ENCODE peak calls at places on chromosomes 1 and 21, in eight cellular contexts. One of them, this sample, is unnamed.

GRCh38 chr1:63704443-63704842 is 69.4 kb upstream of the ROR1 start:
- DNase-seq in IMR-90: peak
- DNase-seq in ovary: no peak
- DNase-seq in fibroblast of mammary gland: no peak
- DNase-seq in neural progenitor cell: no peak
- DNase-seq in transverse colon: no peak
- DNase-seq in HFF-Myc: no peak
- DNase-seq in A549: peak
- DNase-seq in this sample: no peak

GRCh38 chr1:100869996-100870395 is 24.6 kb downstream of the EXTL2 start:
- DNase-seq in IMR-90: no peak
- DNase-seq in transverse colon: no peak
- DNase-seq in neural progenitor cell: no peak
- DNase-seq in ovary: no peak
- DNase-seq in HFF-Myc: no peak
- DNase-seq in fibroblast of mammary gland: no peak
- DNase-seq in A549: no peak
- DNase-seq in this sample: peak

GRCh38 chr1:234602334-234603220 is 7.4 kb downstream of the IRF2BP2 start:
- DNase-seq in transverse colon: peak
- DNase-seq in HFF-Myc: peak
- DNase-seq in IMR-90: peak
- DNase-seq in neural progenitor cell: no peak
- DNase-seq in ovary: no peak
- DNase-seq in A549: peak
- DNase-seq in fibroblast of mammary gland: peak
- DNase-seq in this sample: peak

GRCh38 chr1:100670083-100670482 is 49.5 kb upstream of the VCAM1 start:
- DNase-seq in IMR-90: peak
- DNase-seq in transverse colon: no peak
- DNase-seq in A549: no peak
- DNase-seq in ovary: no peak
- DNase-seq in neural progenitor cell: no peak
- DNase-seq in HFF-Myc: no peak
- DNase-seq in fibroblast of mammary gland: no peak
- DNase-seq in this sample: no peak

GRCh38 chr21:32329776-32330175 is 31.1 kb downstream of the MRAP start:
- DNase-seq in transverse colon: no peak
- DNase-seq in fibroblast of mammary gland: peak
- DNase-seq in ovary: no peak
- DNase-seq in neural progenitor cell: no peak
- DNase-seq in IMR-90: peak
- DNase-seq in HFF-Myc: no peak
- DNase-seq in A549: no peak
- DNase-seq in this sample: no peak

GRCh38 chr1:207824691-207825090 is 72.8 kb downstream of the CD46 start:
- DNase-seq in neural progenitor cell: no peak
- DNase-seq in transverse colon: no peak
- DNase-seq in HFF-Myc: no peak
- DNase-seq in ovary: no peak
- DNase-seq in A549: no peak
- DNase-seq in IMR-90: no peak
- DNase-seq in fibroblast of mammary gland: peak
- DNase-seq in this sample: peak

GRCh38 chr1:21322681-21323016 is 32.4 kb upstream of the ECE1 start:
- DNase-seq in HFF-Myc: no peak
- DNase-seq in IMR-90: no peak
- DNase-seq in transverse colon: no peak
- DNase-seq in fibroblast of mammary gland: no peak
- DNase-seq in neural progenitor cell: no peak
- DNase-seq in A549: no peak
- DNase-seq in ovary: no peak
- DNase-seq in this sample: no peak

GRCh38 chr1:24138481-24139158 is 4.3 kb downstream of the IL22RA1 start:
- DNase-seq in IMR-90: no peak
- DNase-seq in ovary: no peak
- DNase-seq in fibroblast of mammary gland: no peak
- DNase-seq in transverse colon: no peak
- DNase-seq in neural progenitor cell: no peak
- DNase-seq in HFF-Myc: no peak
- DNase-seq in A549: no peak
- DNase-seq in this sample: no peak

GRCh38 chr1:27392778-27393635 is 585 bp downstream of the GPR3 start:
- DNase-seq in ovary: no peak
- DNase-seq in HFF-Myc: no peak
- DNase-seq in fibroblast of mammary gland: no peak
- DNase-seq in transverse colon: no peak
- DNase-seq in IMR-90: no peak
- DNase-seq in neural progenitor cell: peak
- DNase-seq in A549: peak
- DNase-seq in this sample: no peak

GRCh38 chr1:32351077-32351858 is 11.0 kb downstream of the FAM229A start:
- DNase-seq in ovary: peak
- DNase-seq in IMR-90: peak
- DNase-seq in A549: peak
- DNase-seq in HFF-Myc: peak
- DNase-seq in transverse colon: peak
- DNase-seq in neural progenitor cell: peak
- DNase-seq in fibroblast of mammary gland: peak
- DNase-seq in this sample: peak

GRCh38 chr1:16727190-16728111 is 12.9 kb upstream of the RNU1-4 start:
- DNase-seq in fibroblast of mammary gland: peak
- DNase-seq in transverse colon: peak
- DNase-seq in neural progenitor cell: peak
- DNase-seq in IMR-90: peak
- DNase-seq in HFF-Myc: peak
- DNase-seq in A549: peak
- DNase-seq in ovary: no peak
- DNase-seq in this sample: peak

GRCh38 chr1:37240897-37241296 is 206.6 kb upstream of the GRIK3 start:
- DNase-seq in transverse colon: no peak
- DNase-seq in IMR-90: no peak
- DNase-seq in fibroblast of mammary gland: no peak
- DNase-seq in HFF-Myc: no peak
- DNase-seq in A549: no peak
- DNase-seq in neural progenitor cell: peak
- DNase-seq in ovary: no peak
- DNase-seq in this sample: no peak

GRCh38 chr21:30351534-30351933 is 3.1 kb upstream of the KRTAP23-1 start:
- DNase-seq in neural progenitor cell: no peak
- DNase-seq in A549: no peak
- DNase-seq in ovary: no peak
- DNase-seq in fibroblast of mammary gland: no peak
- DNase-seq in IMR-90: no peak
- DNase-seq in transverse colon: no peak
- DNase-seq in HFF-Myc: no peak
- DNase-seq in this sample: no peak

GRCh38 chr1:156241311-156241811 is 623 bp upstream of the BGLAP start:
- DNase-seq in HFF-Myc: no peak
- DNase-seq in IMR-90: peak
- DNase-seq in ovary: no peak
- DNase-seq in neural progenitor cell: no peak
- DNase-seq in transverse colon: no peak
- DNase-seq in A549: no peak
- DNase-seq in fibroblast of mammary gland: peak
- DNase-seq in this sample: no peak

DNA sequence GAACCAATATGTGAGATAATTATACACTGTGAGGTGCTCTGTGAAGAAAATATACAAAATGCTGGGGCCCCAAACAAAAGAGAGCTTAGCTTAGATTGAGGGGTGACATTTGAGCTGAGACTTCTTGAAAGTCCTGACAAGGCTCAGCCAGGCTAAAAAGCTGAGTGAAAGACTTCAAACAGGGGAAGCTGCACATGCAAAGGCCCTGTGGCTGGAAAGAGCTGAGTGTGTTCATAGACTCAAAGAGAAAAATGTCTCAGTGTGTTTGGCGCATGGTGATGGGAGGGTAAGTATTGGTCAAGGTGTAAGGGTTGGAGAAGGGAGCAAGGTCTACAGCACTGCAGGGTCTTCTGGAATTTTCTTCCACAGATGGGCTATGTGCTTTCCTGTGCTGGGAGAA is 127.2 kb upstream of the KLHDC7A start:
- DNase-seq in A549: no peak
- DNase-seq in neural progenitor cell: no peak
- DNase-seq in ovary: no peak
- DNase-seq in transverse colon: no peak
- DNase-seq in IMR-90: no peak
- DNase-seq in fibroblast of mammary gland: no peak
- DNase-seq in HFF-Myc: no peak
- DNase-seq in this sample: no peak
- H3K4me3 ChIP-seq in A549: no peak
- H3K4me3 ChIP-seq in neural progenitor cell: no peak
- H3K4me3 ChIP-seq in ovary: no peak
- H3K4me3 ChIP-seq in transverse colon: no peak
- H3K4me3 ChIP-seq in IMR-90: no peak
- H3K4me3 ChIP-seq in fibroblast of mammary gland: no peak
- H3K4me3 ChIP-seq in HFF-Myc: no peak
- H3K4me3 ChIP-seq in this sample: no peak

GRCh38 chr1:46174448-46175231 is at the start of gene TSPAN1:
- DNase-seq in A549: no peak
- DNase-seq in transverse colon: no peak
- DNase-seq in fibroblast of mammary gland: peak
- DNase-seq in neural progenitor cell: no peak
- DNase-seq in ovary: no peak
- DNase-seq in HFF-Myc: no peak
- DNase-seq in IMR-90: peak
- DNase-seq in this sample: no peak

GRCh38 chr1:46175243-46175642 is 356 bp downstream of the TSPAN1 start:
- DNase-seq in IMR-90: no peak
- DNase-seq in fibroblast of mammary gland: no peak
- DNase-seq in ovary: no peak
- DNase-seq in HFF-Myc: no peak
- DNase-seq in A549: no peak
- DNase-seq in neural progenitor cell: no peak
- DNase-seq in transverse colon: no peak
- DNase-seq in this sample: peak

GRCh38 chr1:46179138-46180081 is 3.1 kb upstream of the P3R3URF start:
- DNase-seq in IMR-90: peak
- DNase-seq in HFF-Myc: peak
- DNase-seq in transverse colon: peak
- DNase-seq in ovary: peak
- DNase-seq in fibroblast of mammary gland: peak
- DNase-seq in neural progenitor cell: peak
- DNase-seq in A549: peak
- DNase-seq in this sample: peak

GRCh38 chr1:46173361-46173856 is 1.5 kb upstream of the TSPAN1 start:
- DNase-seq in fibroblast of mammary gland: peak
- DNase-seq in transverse colon: no peak
- DNase-seq in ovary: no peak
- DNase-seq in IMR-90: peak
- DNase-seq in A549: no peak
- DNase-seq in neural progenitor cell: no peak
- DNase-seq in HFF-Myc: no peak
- DNase-seq in this sample: peak

DNA sequence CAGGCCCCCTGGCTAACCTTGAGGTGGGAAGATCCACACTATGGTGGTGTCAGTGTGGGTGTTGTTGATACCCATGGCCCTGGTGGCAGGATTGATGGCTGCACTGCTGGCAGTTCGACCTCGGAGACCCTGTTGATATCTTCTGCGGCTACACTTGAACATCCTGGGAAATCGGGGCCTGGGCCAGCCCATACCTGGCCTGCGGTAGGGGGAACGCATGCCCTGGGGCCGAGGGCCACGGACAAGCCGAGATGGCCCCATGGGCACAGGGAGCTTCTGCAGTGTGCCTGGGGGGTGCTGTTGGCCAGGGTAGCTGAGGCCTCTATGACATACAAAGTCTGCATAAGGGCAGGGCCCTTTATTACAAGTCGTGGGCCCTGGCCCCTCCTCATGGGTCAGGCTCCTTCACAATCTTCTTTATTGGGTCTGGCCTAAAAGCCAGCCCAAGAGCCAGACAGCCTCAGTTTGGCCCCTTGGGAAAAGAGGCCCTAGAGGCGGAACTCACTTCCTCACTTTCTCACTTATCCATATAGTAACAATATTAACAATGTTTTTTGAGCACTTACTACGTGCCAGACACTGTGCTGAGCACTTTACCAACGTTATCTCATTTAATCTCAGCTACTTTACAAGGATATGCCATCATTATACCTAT is at the start of gene P3R3URF:
- DNase-seq in transverse colon: no peak
- DNase-seq in IMR-90: no peak
- DNase-seq in ovary: no peak
- DNase-seq in A549: no peak
- DNase-seq in neural progenitor cell: no peak
- DNase-seq in HFF-Myc: no peak
- DNase-seq in fibroblast of mammary gland: no peak
- DNase-seq in this sample: no peak
- TF ChIP-seq CTCF in transverse colon: no peak
- TF ChIP-seq CTCF in IMR-90: no peak
- TF ChIP-seq CTCF in ovary: no peak
- TF ChIP-seq CTCF in A549: no peak
- TF ChIP-seq CTCF in neural progenitor cell: no peak
- TF ChIP-seq CTCF in HFF-Myc: no peak
- TF ChIP-seq CTCF in fibroblast of mammary gland: no peak
- TF ChIP-seq CTCF in this sample: no peak

DNA sequence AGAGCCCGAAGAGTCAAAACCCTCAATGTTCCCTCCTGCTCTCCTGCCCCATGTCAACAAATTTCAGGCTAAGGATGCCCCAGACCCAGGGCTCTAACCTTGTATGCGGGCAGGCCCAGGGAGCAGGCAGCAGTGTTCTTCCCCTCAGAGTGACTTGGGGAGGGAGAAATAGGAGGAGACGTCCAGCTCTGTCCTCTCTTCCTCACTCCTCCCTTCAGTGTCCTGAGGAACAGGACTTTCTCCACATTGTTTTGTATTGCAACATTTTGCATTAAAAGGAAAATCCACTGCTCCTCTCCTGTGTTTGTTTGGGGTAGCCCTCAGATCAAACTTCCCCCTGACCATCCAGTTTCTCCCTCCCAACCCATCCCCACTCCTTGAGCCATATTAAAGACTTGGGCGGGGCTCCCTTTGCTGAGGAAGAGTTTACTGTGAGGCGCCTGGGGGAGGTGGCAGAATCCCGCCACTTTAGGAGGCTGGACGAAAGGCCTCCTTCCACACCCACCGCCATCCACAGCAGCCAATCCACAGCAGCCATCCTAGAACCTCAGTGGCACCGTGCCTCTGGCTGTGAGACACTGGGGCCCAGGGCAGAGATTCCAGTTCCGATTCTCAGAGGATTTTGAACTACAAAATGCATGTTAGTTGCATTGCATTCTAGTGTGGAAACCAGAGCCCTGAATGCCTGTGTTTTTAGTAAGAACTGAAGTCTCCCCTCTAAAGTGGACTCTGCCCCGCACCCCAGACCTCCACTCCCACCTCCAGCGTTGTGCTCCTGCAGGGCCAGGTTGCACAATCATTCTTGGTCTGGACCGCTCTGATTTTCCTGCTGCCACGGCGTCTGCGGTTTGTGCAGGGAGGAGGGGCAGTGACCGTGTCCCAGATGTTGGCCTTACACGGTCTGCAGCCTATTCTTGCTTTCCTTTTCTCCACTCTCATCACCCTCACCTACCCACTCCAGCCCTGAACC is 3.0 kb downstream of the OLFML3 start:
- DNase-seq in A549: no peak
- DNase-seq in IMR-90: peak
- DNase-seq in transverse colon: peak
- DNase-seq in ovary: peak
- DNase-seq in neural progenitor cell: no peak
- DNase-seq in HFF-Myc: peak
- DNase-seq in fibroblast of mammary gland: peak
- DNase-seq in this sample: no peak
- H3K4me3 ChIP-seq in A549: no peak
- H3K4me3 ChIP-seq in IMR-90: peak
- H3K4me3 ChIP-seq in transverse colon: no peak
- H3K4me3 ChIP-seq in ovary: peak
- H3K4me3 ChIP-seq in neural progenitor cell: no peak
- H3K4me3 ChIP-seq in HFF-Myc: peak
- H3K4me3 ChIP-seq in fibroblast of mammary gland: peak
- H3K4me3 ChIP-seq in this sample: no peak

GRCh38 chr1:108590436-108590835 is 30.5 kb downstream of the EEIG2 start:
- DNase-seq in transverse colon: no peak
- DNase-seq in ovary: no peak
- DNase-seq in neural progenitor cell: no peak
- DNase-seq in IMR-90: peak
- DNase-seq in A549: no peak
- DNase-seq in HFF-Myc: no peak
- DNase-seq in fibroblast of mammary gland: peak
- DNase-seq in this sample: no peak
- TF ChIP-seq CTCF in transverse colon: no peak
- TF ChIP-seq CTCF in ovary: no peak
- TF ChIP-seq CTCF in neural progenitor cell: no peak
- TF ChIP-seq CTCF in IMR-90: no peak
- TF ChIP-seq CTCF in A549: no peak
- TF ChIP-seq CTCF in HFF-Myc: no peak
- TF ChIP-seq CTCF in fibroblast of mammary gland: no peak
- TF ChIP-seq CTCF in this sample: no peak